ENCODE peak calls at places on chromosome 1, in five cellular contexts. F is NT2/D1; X is AG09309; E is posterior vena cava; I is stimulated activated CD4-positive, alpha-beta T cell treated with anti-CD3 and anti-CD28 coated beads, Interleukin-4, amount 100 ng/mL, for 24 hours. U is an unnamed sample.

GRCh38 chr1:105072446-105072845 is 1322.7 kb downstream of the AMY1C start:
- DNase-seq in F (no peak), X (no peak), E (peak; percentile 43), I (no peak), U (no peak)

GRCh38 chr1:1217621-1218523 is 3.9 kb upstream of the TNFRSF4 start:
- DNase-seq in F (no peak), X (no peak), E (no peak), I (peak; percentile 63), U (no peak)

GRCh38 chr1:214296860-214297699 is 16.1 kb downstream of the SMYD2 start:
- DNase-seq in F (no peak), X (no peak), E (no peak), I (no peak), U (no peak)

GRCh38 chr1:95994643-95995042 is 726.9 kb upstream of the PTBP2 start:
- DNase-seq in F (no peak), X (no peak), E (no peak), I (no peak), U (no peak)

GRCh38 chr1:3261007-3261968 is 192.3 kb downstream of the PRDM16 start:
- DNase-seq in F (no peak), X (no peak), E (no peak), I (no peak), U (no peak)

GRCh38 chr1:21251773-21252471 is 38.3 kb downstream of the ECE1 start:
- DNase-seq in F (no peak), X (peak; percentile 81), E (peak; percentile 90), I (peak; percentile 52), U (no peak)

GRCh38 chr1:43953361-43953760 is 6.6 kb downstream of the IPO13 start:
- DNase-seq in F (no peak), X (no peak), E (no peak), I (no peak), U (no peak)

GRCh38 chr1:116376734-116377096 is 3.7 kb downstream of the ATP1A1 start:
- DNase-seq in F (no peak), X (no peak), E (no peak), I (no peak), U (no peak)

U was measured in CD8-positive, alpha-beta T cell.